ENCODE peak calls at places on chromosomes 2 and 18, in five cellular contexts. M is heart right ventricle, C is endodermal cell, Y is cardiac fibroblast, X is nephron progenitor cell. G is an unnamed sample.

GRCh38 chr18:7945882-7946281 is 378.8 kb downstream of the PTPRM start:
- DNase-seq in M (no peak), C (no peak), Y (peak), X (no peak), G (no peak)

GRCh38 chr2:144583741-144584453 is 64.0 kb upstream of the ZEB2 start:
- DNase-seq in M (no peak), C (no peak), Y (peak), X (no peak), G (no peak)

GRCh38 chr2:121479882-121480522 is 50.7 kb upstream of the RNU4ATAC start:
- DNase-seq in M (no peak), C (peak), Y (peak), X (no peak), G (no peak)

GRCh38 chr2:159146930-159147666 is 139.4 kb downstream of the WDSUB1 start:
- DNase-seq in M (peak), C (no peak), Y (no peak), X (no peak), G (no peak)

GRCh38 chr2:150052457-150052856 is 435.0 kb downstream of the RND3 start:
- DNase-seq in M (no peak), C (no peak), Y (no peak), X (no peak), G (no peak)

GRCh38 chr2:218291318-218291933 is 877 bp downstream of the TMBIM1 start:
- DNase-seq in M (peak), C (no peak), Y (peak), X (no peak), G (no peak)

GRCh38 chr2:86290596-86291327 is 46.7 kb downstream of the REEP1 start:
- DNase-seq in M (peak), C (no peak), Y (no peak), X (peak), G (no peak)

GRCh38 chr18:42047721-42048120 is 92.7 kb downstream of the PIK3C3 start:
- DNase-seq in M (no peak), C (no peak), Y (peak), X (no peak), G (no peak)

GRCh38 chr18:60804412-60804811 is 431.8 kb upstream of the MC4R start:
- DNase-seq in M (no peak), C (peak), Y (no peak), X (no peak), G (no peak)

GRCh38 chr2:20617892-20618467 is 32.9 kb downstream of the HS1BP3 start:
- DNase-seq in M (peak), C (peak), Y (peak), X (no peak), G (peak)

GRCh38 chr2:164430166-164430783 is 191.0 kb downstream of the GRB14 start:
- DNase-seq in M (peak), C (peak), Y (peak), X (peak), G (no peak)

GRCh38 chr2:162029287-162029901 is 44.6 kb downstream of the DPP4 start:
- DNase-seq in M (peak), C (no peak), Y (peak), X (peak), G (peak)

GRCh38 chr2:45567974-45568789 is 42.9 kb downstream of the SRBD1 start:
- DNase-seq in M (no peak), C (no peak), Y (peak), X (no peak), G (no peak)

GRCh38 chr2:222159221-222159620 is 139.6 kb downstream of the PAX3 start:
- DNase-seq in M (no peak), C (no peak), Y (no peak), X (no peak), G (no peak)

GRCh38 chr2:102412199-102412598 is 10.8 kb upstream of the IL18RAP start:
- DNase-seq in M (no peak), C (no peak), Y (no peak), X (no peak), G (no peak)

GRCh38 chr2:88059979-88060906 is 4.7 kb upstream of the KRCC1 start:
- DNase-seq in M (no peak), C (no peak), Y (peak), X (peak), G (no peak)

GRCh38 chr2:170975943-170976270 is 46.9 kb downstream of the GORASP2 start:
- DNase-seq in M (no peak), C (no peak), Y (no peak), X (no peak), G (no peak)

GRCh38 chr2:67486041-67486796 is 89.1 kb downstream of the ETAA1 start:
- DNase-seq in M (no peak), C (peak), Y (peak), X (no peak), G (no peak)

GRCh38 chr2:189997016-189997415 is 65.5 kb downstream of the MSTN start:
- DNase-seq in M (no peak), C (no peak), Y (no peak), X (no peak), G (no peak)

GRCh38 chr2:239575931-239576445 is 175.2 kb upstream of the HDAC4 start:
- DNase-seq in M (no peak), C (no peak), Y (no peak), X (no peak), G (no peak)

GRCh38 chr2:9057939-9058761 is 54.7 kb upstream of the MBOAT2 start:
- DNase-seq in M (no peak), C (no peak), Y (peak), X (no peak), G (no peak)

GRCh38 chr18:73153271-73153670 is 285.5 kb upstream of the NETO1 start:
- DNase-seq in M (no peak), C (no peak), Y (no peak), X (no peak), G (no peak)

GRCh38 chr2:169091256-169091655 is 21.9 kb downstream of the DHRS9 start:
- DNase-seq in M (no peak), C (no peak), Y (no peak), X (no peak), G (no peak)

GRCh38 chr2:237320801-237321563 is 93.0 kb downstream of the COL6A3 start:
- DNase-seq in M (peak), C (no peak), Y (peak), X (no peak), G (no peak)

GRCh38 chr18:75581336-75582121 is 154.0 kb upstream of the SMIM21 start:
- DNase-seq in M (no peak), C (no peak), Y (no peak), X (no peak), G (no peak)

GRCh38 chr18:59039449-59039848 is 100.2 kb upstream of the SEC11C start:
- DNase-seq in M (no peak), C (peak), Y (no peak), X (no peak), G (no peak)

GRCh38 chr2:171253900-171254447 is 93.3 kb upstream of the TLK1 start:
- DNase-seq in M (no peak), C (no peak), Y (no peak), X (no peak), G (no peak)

GRCh38 chr18:68472701-68473295 is 242.1 kb downstream of the TMX3 start:
- DNase-seq in M (no peak), C (no peak), Y (no peak), X (no peak), G (no peak)

DNA sequence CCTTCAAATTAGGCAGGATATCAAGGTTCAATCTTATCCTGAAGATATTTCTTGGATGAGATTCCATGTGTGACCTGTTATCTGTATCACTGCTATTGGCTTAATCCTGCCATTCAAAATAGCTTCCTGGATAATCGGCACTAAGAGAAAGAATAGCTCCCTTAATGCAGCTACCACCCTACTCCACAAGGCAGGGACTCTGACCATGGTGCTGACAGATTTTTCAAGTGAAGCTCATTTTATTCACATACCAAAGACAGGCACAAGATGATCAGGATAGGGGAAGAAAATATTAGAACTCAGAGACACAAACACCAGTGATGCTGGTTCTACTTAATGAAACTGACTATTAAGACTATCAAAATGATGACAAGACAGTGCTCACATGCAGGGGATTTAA is 74.9 kb downstream of the ORC4 start:
- DNase-seq in M (no peak), C (peak), Y (peak), X (no peak), G (no peak)
- TF ChIP-seq CTCF in M (no peak), C (no peak), Y (no peak), X (no peak), G (no peak)

GRCh38 chr18:39962546-39962945 is 1992.5 kb upstream of the PIK3C3 start:
- DNase-seq in M (no peak), C (no peak), Y (no peak), X (no peak), G (no peak)

GRCh38 chr18:39969813-39970494 is 1985.1 kb upstream of the PIK3C3 start:
- DNase-seq in M (no peak), C (no peak), Y (peak), X (no peak), G (no peak)

GRCh38 chr18:39960545-39960944 is 1994.5 kb upstream of the PIK3C3 start:
- DNase-seq in M (no peak), C (no peak), Y (no peak), X (no peak), G (no peak)

DNA sequence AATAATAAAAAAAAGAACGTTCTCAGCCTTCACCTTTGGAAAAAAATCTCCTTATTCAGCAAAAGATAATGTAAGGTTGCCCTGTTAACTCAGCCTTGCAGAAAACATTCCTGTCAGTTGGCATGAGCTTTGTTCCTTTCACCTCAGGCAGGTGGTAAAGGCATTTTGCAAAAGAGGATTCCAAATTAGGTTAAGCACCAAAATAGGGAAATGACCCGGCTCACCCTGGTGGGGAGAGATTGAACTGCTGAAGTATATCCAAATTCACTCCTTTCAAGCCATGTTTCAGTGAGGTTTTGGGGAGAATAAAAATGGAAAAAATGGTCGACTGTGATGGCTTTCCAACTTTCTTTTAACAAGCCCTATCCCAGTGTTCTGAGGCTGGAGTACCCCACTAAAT is 1988.8 kb upstream of the PIK3C3 start:
- DNase-seq in M (no peak), C (peak), Y (no peak), X (no peak), G (no peak)
- TF ChIP-seq CTCF in M (no peak), C (peak), Y (peak), X (peak), G (peak)

GRCh38 chr2:29329899-29330298 is 214.7 kb downstream of the CLIP4 start:
- DNase-seq in M (no peak), C (no peak), Y (no peak), X (no peak), G (no peak)
- TF ChIP-seq CTCF in M (no peak), C (peak), Y (peak), X (no peak), G (no peak)

DNA sequence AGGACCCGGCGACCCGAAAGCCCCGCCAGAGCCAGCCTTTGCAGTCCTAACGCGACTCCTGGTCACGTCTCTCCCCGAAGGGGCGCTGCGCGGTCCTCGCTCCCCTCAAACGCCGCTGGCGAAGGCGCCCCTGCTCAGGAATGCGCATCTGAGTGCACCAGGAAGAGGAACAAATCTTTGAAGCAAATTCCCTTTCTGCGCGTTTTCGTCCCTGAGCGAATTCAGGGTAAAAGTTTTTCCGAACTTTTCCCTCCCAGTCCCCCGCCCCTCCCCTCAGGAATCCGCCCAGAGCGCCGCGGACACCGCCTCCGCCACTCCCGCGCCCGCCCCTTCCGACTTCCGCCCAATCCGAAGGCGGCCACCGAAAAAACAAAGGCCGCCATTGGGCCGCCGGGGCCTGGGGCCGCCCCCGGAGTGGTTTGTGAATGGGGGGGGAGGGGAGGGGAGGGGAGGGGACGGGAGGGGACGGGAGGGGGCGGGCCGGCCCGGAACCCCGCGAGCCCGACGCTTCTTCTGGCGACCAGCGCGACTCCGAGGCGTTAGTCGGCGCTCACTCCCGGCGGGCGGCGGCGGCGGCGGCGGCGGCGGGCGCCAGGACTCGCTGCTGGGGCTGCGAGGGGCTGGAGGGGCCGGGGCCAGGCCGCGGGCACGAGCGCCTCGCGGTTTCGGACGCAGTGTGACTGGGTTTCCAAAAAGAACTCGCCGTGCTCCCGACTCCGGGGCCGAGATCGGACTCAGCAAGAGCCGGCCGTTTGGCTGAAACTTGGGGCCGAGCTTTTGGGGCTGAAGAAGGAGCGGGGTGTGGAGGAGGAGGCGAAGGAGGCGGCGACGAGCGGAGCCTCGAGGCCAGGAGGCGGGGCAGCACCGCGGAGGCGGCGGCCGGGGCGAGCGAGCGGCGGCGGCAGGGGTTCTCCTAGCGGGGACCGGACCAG is at the start of gene FZD7:
- DNase-seq in M (peak), C (peak), Y (peak), X (peak), G (peak)
- TF ChIP-seq CTCF in M (peak), C (peak), Y (peak), X (no peak), G (peak)

GRCh38 chr2:106839849-106840595 is 45.9 kb downstream of the ST6GAL2 start:
- DNase-seq in M (no peak), C (peak), Y (no peak), X (peak), G (no peak)
- TF ChIP-seq CTCF in M (no peak), C (peak), Y (no peak), X (peak), G (peak)

GRCh38 chr2:49044680-49045079 is 109.6 kb downstream of the FSHR start:
- DNase-seq in M (no peak), C (peak), Y (peak), X (no peak), G (no peak)
- TF ChIP-seq CTCF in M (peak), C (peak), Y (no peak), X (peak), G (no peak)

G was measured in RWPE2.